ENCODE peak calls at places on chromosomes 12 and 14, in eight cellular contexts. M, V, N, P, L, C, K and I are unnamed samples.

GRCh38 chr12:68177562-68177961 is 18.0 kb upstream of the IFNG start:
- DNase-seq in M (no peak), V (no peak), N (no peak), P (no peak), L (no peak), C (peak), K (no peak), I (no peak)

GRCh38 chr14:104196461-104197180 is 58.2 kb downstream of the KIF26A start:
- DNase-seq in M (no peak), V (no peak), N (no peak), P (no peak), L (no peak), C (peak), K (no peak), I (no peak)

GRCh38 chr12:116442981-116443380 is 116.2 kb upstream of the MAP1LC3B2 start:
- DNase-seq in M (no peak), V (no peak), N (no peak), P (no peak), L (no peak), C (no peak), K (no peak), I (no peak)

GRCh38 chr12:12467222-12467621 is 95.4 kb downstream of the DUSP16 start:
- DNase-seq in M (no peak), V (no peak), N (no peak), P (no peak), L (peak), C (no peak), K (peak), I (no peak)

GRCh38 chr12:91072931-91073330 is 15.1 kb upstream of the KERA start:
- DNase-seq in M (no peak), V (no peak), N (no peak), P (no peak), L (no peak), C (no peak), K (peak), I (no peak)

GRCh38 chr12:72366255-72366654 is 94.1 kb downstream of the TRHDE start:
- DNase-seq in M (no peak), V (no peak), N (no peak), P (no peak), L (no peak), C (no peak), K (no peak), I (no peak)

GRCh38 chr14:34003052-34003668 is 52.3 kb upstream of the EGLN3 start:
- DNase-seq in M (no peak), V (no peak), N (no peak), P (no peak), L (no peak), C (no peak), K (no peak), I (no peak)

GRCh38 chr12:30134229-30134628 is 350.5 kb upstream of the TMTC1 start:
- DNase-seq in M (no peak), V (no peak), N (no peak), P (no peak), L (no peak), C (no peak), K (peak), I (no peak)

GRCh38 chr14:90087433-90087832 is 25.6 kb downstream of the KCNK13 start:
- DNase-seq in M (peak), V (no peak), N (no peak), P (no peak), L (no peak), C (no peak), K (peak), I (peak)

GRCh38 chr14:24688030-24688658 is 54.2 kb upstream of the GZMB start:
- DNase-seq in M (no peak), V (no peak), N (no peak), P (no peak), L (no peak), C (no peak), K (no peak), I (no peak)

GRCh38 chr12:124862768-124863408 is 776 bp downstream of the SCARB1 start:
- DNase-seq in M (no peak), V (peak), N (no peak), P (peak), L (no peak), C (peak), K (peak), I (no peak)

GRCh38 chr14:50363734-50364113 is 33.0 kb downstream of the CDKL1 start:
- DNase-seq in M (no peak), V (no peak), N (peak), P (no peak), L (peak), C (peak), K (no peak), I (no peak)

GRCh38 chr14:55438066-55438683 is 2.2 kb downstream of the TBPL2 start:
- DNase-seq in M (no peak), V (peak), N (no peak), P (peak), L (no peak), C (peak), K (peak), I (no peak)

GRCh38 chr12:10753066-10753465 is 29.9 kb upstream of the YBX3 start:
- DNase-seq in M (no peak), V (no peak), N (no peak), P (no peak), L (no peak), C (no peak), K (no peak), I (no peak)

GRCh38 chr12:13211859-13212664 is 15.5 kb downstream of the EMP1 start:
- DNase-seq in M (no peak), V (peak), N (peak), P (peak), L (peak), C (peak), K (peak), I (peak)

GRCh38 chr12:94458882-94459772 is 540 bp downstream of the CEP83 start:
- DNase-seq in M (no peak), V (no peak), N (no peak), P (no peak), L (no peak), C (peak), K (peak), I (no peak)

GRCh38 chr12:128228581-128228980 is 38.4 kb upstream of the TMEM132C start:
- DNase-seq in M (no peak), V (peak), N (no peak), P (no peak), L (no peak), C (no peak), K (no peak), I (no peak)

GRCh38 chr12:11807453-11807852 is 158.0 kb downstream of the ETV6 start:
- DNase-seq in M (no peak), V (no peak), N (no peak), P (peak), L (no peak), C (peak), K (no peak), I (no peak)

GRCh38 chr14:66624319-66624937 is 116.5 kb downstream of the GPHN start:
- DNase-seq in M (no peak), V (peak), N (no peak), P (peak), L (no peak), C (peak), K (peak), I (peak)

GRCh38 chr12:6953417-6954315 is 2.5 kb downstream of the PTPN6 start:
- DNase-seq in M (peak), V (no peak), N (peak), P (no peak), L (peak), C (peak), K (no peak), I (peak)

GRCh38 chr12:6724409-6724797 is 557 bp downstream of the COPS7A start:
- DNase-seq in M (peak), V (no peak), N (no peak), P (no peak), L (peak), C (peak), K (peak), I (peak)

GRCh38 chr12:2688381-2688881 is 106.3 kb upstream of the FKBP4 start:
- DNase-seq in M (no peak), V (no peak), N (no peak), P (no peak), L (no peak), C (no peak), K (no peak), I (no peak)

GRCh38 chr14:69328765-69329164 is 68.8 kb downstream of the GALNT16 start:
- DNase-seq in M (no peak), V (peak), N (no peak), P (peak), L (no peak), C (no peak), K (no peak), I (no peak)

GRCh38 chr14:21557084-21557901 is 22.6 kb downstream of the OR10G3 start:
- DNase-seq in M (peak), V (peak), N (peak), P (peak), L (peak), C (peak), K (peak), I (peak)

GRCh38 chr12:67413577-67413976 is 144.4 kb downstream of the CAND1 start:
- DNase-seq in M (no peak), V (no peak), N (no peak), P (no peak), L (no peak), C (no peak), K (no peak), I (no peak)

GRCh38 chr12:2307550-2307949 is 254.8 kb downstream of the CACNA1C start:
- DNase-seq in M (no peak), V (no peak), N (no peak), P (no peak), L (no peak), C (no peak), K (no peak), I (no peak)

GRCh38 chr12:124742702-124743101 is 121.0 kb downstream of the SCARB1 start:
- DNase-seq in M (no peak), V (peak), N (no peak), P (no peak), L (no peak), C (no peak), K (no peak), I (no peak)

GRCh38 chr12:45726594-45727300 is 2.8 kb upstream of the ARID2 start:
- DNase-seq in M (peak), V (no peak), N (peak), P (no peak), L (peak), C (peak), K (peak), I (peak)

GRCh38 chr14:36657409-36658090 is 4.1 kb upstream of the PAX9 start:
- DNase-seq in M (no peak), V (no peak), N (no peak), P (no peak), L (no peak), C (no peak), K (no peak), I (no peak)

GRCh38 chr14:23406244-23406643 is 1.8 kb downstream of the MYH6 start:
- DNase-seq in M (no peak), V (peak), N (no peak), P (no peak), L (no peak), C (peak), K (no peak), I (no peak)

GRCh38 chr14:36429692-36430091 is 90.3 kb downstream of the NKX2-1 start:
- DNase-seq in M (no peak), V (no peak), N (no peak), P (no peak), L (no peak), C (no peak), K (no peak), I (no peak)

GRCh38 chr14:106586098-106586704 is 1059.8 kb downstream of the TMEM121 start:
- DNase-seq in M (peak), V (no peak), N (peak), P (no peak), L (peak), C (peak), K (peak), I (peak)

GRCh38 chr14:102819176-102819628 is 42.0 kb downstream of the TRAF3 start:
- DNase-seq in M (peak), V (no peak), N (peak), P (no peak), L (peak), C (no peak), K (peak), I (no peak)

GRCh38 chr14:101991336-101991735 is 27.0 kb downstream of the DYNC1H1 start:
- DNase-seq in M (no peak), V (no peak), N (no peak), P (no peak), L (no peak), C (no peak), K (no peak), I (no peak)

GRCh38 chr12:13175499-13175898 is 21.0 kb upstream of the EMP1 start:
- DNase-seq in M (no peak), V (no peak), N (no peak), P (no peak), L (no peak), C (no peak), K (no peak), I (no peak)

GRCh38 chr12:19652391-19652790 is 213.1 kb downstream of the AEBP2 start:
- DNase-seq in M (no peak), V (no peak), N (no peak), P (no peak), L (no peak), C (no peak), K (no peak), I (no peak)

GRCh38 chr12:83818888-83819287 is 1093.7 kb downstream of the SLC6A15 start:
- DNase-seq in M (no peak), V (no peak), N (no peak), P (no peak), L (no peak), C (no peak), K (peak), I (peak)

GRCh38 chr14:94117856-94118255 is 7.3 kb downstream of the IFI27 start:
- DNase-seq in M (no peak), V (no peak), N (no peak), P (no peak), L (no peak), C (no peak), K (no peak), I (no peak)